ENCODE peak calls at places on chromosomes 1 and 21, in four cellular contexts. W, Z, T and S are unnamed samples.

GRCh38 chr1:58754056-58754613 is 29.7 kb downstream of the JUN start:
- DNase-seq in W (no peak), Z (no peak), T (no peak), S (no peak)

GRCh38 chr1:221187174-221187573 is 307.9 kb downstream of the HLX start:
- DNase-seq in W (no peak), Z (no peak), T (no peak), S (no peak)

GRCh38 chr1:235952950-235953615 is 86.4 kb upstream of the LYST start:
- DNase-seq in W (no peak), Z (no peak), T (no peak), S (no peak)

GRCh38 chr21:34974162-34974981 is 74.7 kb downstream of the RUNX1 start:
- DNase-seq in W (no peak), Z (no peak), T (peak; percentile 68), S (no peak)

GRCh38 chr1:233157245-233157644 is 138.3 kb downstream of the PCNX2 start:
- DNase-seq in W (no peak), Z (no peak), T (no peak), S (no peak)

GRCh38 chr1:228905579-228905978 is 170.3 kb downstream of the RHOU start:
- DNase-seq in W (no peak), Z (no peak), T (no peak), S (no peak)

GRCh38 chr1:230382060-230382491 is 44.1 kb downstream of the PGBD5 start:
- DNase-seq in W (no peak), Z (no peak), T (no peak), S (no peak)

GRCh38 chr1:185073725-185074124 is 28.4 kb downstream of the RNF2 start:
- DNase-seq in W (no peak), Z (no peak), T (no peak), S (no peak)

GRCh38 chr1:154405762-154406571 is 824 bp downstream of the IL6R start:
- DNase-seq in W (peak; percentile 58), Z (peak; percentile 58), T (peak; percentile 71), S (peak; percentile 66)

GRCh38 chr1:112990271-112990670 is 34.3 kb upstream of the SLC16A1 start:
- DNase-seq in W (no peak), Z (no peak), T (no peak), S (no peak)

GRCh38 chr1:59669752-59670312 is 144.9 kb upstream of the HOOK1 start:
- DNase-seq in W (no peak), Z (peak; percentile 48), T (no peak), S (no peak)

GRCh38 chr1:234645964-234646363 is 36.0 kb upstream of the IRF2BP2 start:
- DNase-seq in W (no peak), Z (no peak), T (no peak), S (no peak)